ENCODE peak calls at places on chromosome 21, in ten cellular contexts. Y is dorsolateral prefrontal cortex, Q is left ventricle myocardium inferior, N is ovary, B is adrenal gland, D is fibroblast of lung, Z is BJ, W is HFF-Myc, O is AG10803, U is AG09309. X is an unnamed sample.

GRCh38 chr21:29187939-29188338 is 57.5 kb downstream of the MAP3K7CL start:
- DNase-seq in Q (no peak), B (peak; percentile 85), D (peak; percentile 96), U (peak; percentile 73), O (peak; percentile 92), Z (peak; percentile 72), W (peak; percentile 82), N (peak; percentile 40), Y (no peak), X (no peak)

GRCh38 chr21:31124005-31124404 is 85.7 kb upstream of the KRTAP19-8 start:
- DNase-seq in Z (no peak), Q (no peak), U (no peak), B (peak; percentile 33), O (no peak), W (no peak), N (no peak), Y (no peak), D (no peak), X (no peak)

GRCh38 chr21:42970946-42971653 is 3.3 kb upstream of the PKNOX1 start:
- DNase-seq in W (no peak), Y (no peak), B (no peak), D (no peak), O (no peak), U (no peak), Z (no peak), N (no peak), Q (no peak), X (no peak)

GRCh38 chr21:44510109-44510507 is 29.9 kb downstream of the KRTAP10-1 start:
- DNase-seq in N (no peak), O (no peak), Z (no peak), U (no peak), Q (no peak), W (no peak), D (no peak), Y (no peak), B (no peak), X (no peak)

GRCh38 chr21:29649370-29649963 is 290.3 kb downstream of the GRIK1 start:
- DNase-seq in N (no peak), Y (no peak), U (no peak), Q (no peak), W (no peak), B (no peak), Z (no peak), O (no peak), D (no peak), X (no peak)

GRCh38 chr21:28423521-28423920 is 569.2 kb downstream of the LTN1 start:
- DNase-seq in B (no peak), D (peak; percentile 48), Z (no peak), N (no peak), Y (no peak), Q (no peak), W (no peak), O (no peak), U (no peak), X (no peak)

GRCh38 chr21:39048064-39048463 is 135.2 kb downstream of the PSMG1 start:
- DNase-seq in Q (no peak), N (no peak), Y (no peak), U (no peak), B (no peak), W (no peak), Z (no peak), O (no peak), D (peak; percentile 66), X (no peak)

GRCh38 chr21:44413566-44414290 is 41.6 kb upstream of the LRRC3 start:
- DNase-seq in N (no peak), B (no peak), W (no peak), U (no peak), Z (no peak), O (no peak), Q (no peak), Y (peak; percentile 24), D (no peak), X (no peak)

GRCh38 chr21:41169701-41170100 is 1.7 kb downstream of the BACE2 start:
- DNase-seq in D (peak; percentile 41), Y (no peak), N (no peak), B (no peak), Z (no peak), W (no peak), U (no peak), O (no peak), Q (no peak), X (no peak)

GRCh38 chr21:41169258-41169576 is 1.3 kb downstream of the BACE2 start:
- DNase-seq in N (no peak), U (no peak), Z (no peak), D (no peak), W (no peak), Q (no peak), O (no peak), Y (no peak), B (no peak), X (no peak)

GRCh38 chr21:41167348-41168342 is at the start of gene BACE2:
- DNase-seq in U (peak; percentile 31), W (no peak), Q (peak; percentile 85), B (peak; percentile 79), D (peak; percentile 79), Y (peak; percentile 63), O (peak; percentile 79), N (peak; percentile 76), Z (no peak), X (no peak)

GRCh38 chr21:41166947-41167346 is 1.0 kb upstream of the BACE2 start:
- DNase-seq in Y (no peak), W (no peak), Z (no peak), O (no peak), B (peak; percentile 18), N (peak; percentile 47), D (no peak), U (no peak), Q (peak; percentile 37), X (no peak)

GRCh38 chr21:41168391-41169257 is 664 bp downstream of the BACE2 start:
- DNase-seq in W (no peak), U (no peak), D (peak; percentile 82), B (peak; percentile 62), Q (peak; percentile 42), N (peak; percentile 64), O (peak; percentile 66), Y (peak; percentile 63), Z (no peak), X (no peak)
- H3K4me3 ChIP-seq in W (peak overlapping the region; percentile 76), U (peak overlapping the region; percentile 80), D (peak overlapping the region; percentile 68), B (peak overlapping the region; percentile 54), Q (peak overlapping the region; percentile 87), N (peak overlapping the region; percentile 70), O (peak overlapping the region; percentile 70), Y (peak overlapping the region; percentile 63), Z (peak overlapping the region; percentile 69), X (no peak overlapping the region)

DNA sequence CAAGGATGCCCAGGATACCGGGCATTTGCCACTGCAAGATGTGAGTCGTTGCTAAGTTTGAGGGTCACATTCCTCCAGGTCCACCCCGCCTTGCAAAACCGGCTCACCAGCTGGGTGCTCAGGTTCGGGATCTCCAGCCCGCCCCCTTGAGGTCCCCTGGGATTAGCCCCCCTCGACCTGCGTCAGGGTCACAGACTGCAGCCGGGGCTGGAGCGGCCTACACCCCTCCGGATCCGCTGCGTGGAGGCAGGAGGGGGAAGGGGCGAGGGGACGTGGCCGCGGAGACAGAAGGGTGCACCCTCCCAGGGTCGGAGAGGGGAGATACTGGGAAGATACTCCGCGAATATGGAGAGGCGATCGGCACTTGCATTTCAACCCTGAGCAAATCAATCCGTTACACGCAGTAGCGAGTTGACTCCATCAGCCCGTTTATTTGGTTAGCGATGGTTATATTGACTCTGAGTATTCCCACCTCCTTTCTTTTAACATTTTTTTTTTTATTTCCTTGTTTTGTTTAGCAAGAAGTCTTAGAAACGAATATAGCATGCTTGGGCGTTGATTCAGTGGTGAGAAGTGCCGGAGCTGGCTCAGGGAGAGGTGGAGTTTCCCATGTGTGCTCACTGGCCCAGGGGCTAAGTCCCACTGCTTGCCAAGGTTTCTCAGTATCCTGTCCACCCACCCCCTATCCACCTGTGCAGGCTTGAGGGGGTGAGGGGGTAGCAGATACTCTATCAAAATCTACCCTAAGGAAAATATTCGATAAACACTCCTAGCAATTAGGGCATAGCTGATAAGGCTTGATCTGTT is 983 bp downstream of the IFNAR2 start:
- DNase-seq in W (no peak), D (peak; percentile 71), B (peak; percentile 35), Q (peak; percentile 63), Z (peak; percentile 12), N (peak; percentile 46), Y (peak; percentile 49), U (no peak), O (peak; percentile 61), X (no peak)
- TF ChIP-seq CTCF in W (peak; percentile 17), D (no peak), B (no peak), Q (no peak), Z (peak; percentile 32), N (no peak), Y (peak; percentile 21), U (no peak), O (peak; percentile 9), X (peak; percentile 22)

GRCh38 chr21:37593015-37593414 is 226.4 kb downstream of the DYRK1A start:
- DNase-seq in W (no peak), Y (no peak), Q (no peak), N (no peak), B (no peak), Z (no peak), O (no peak), U (no peak), D (no peak), X (no peak)

GRCh38 chr21:37595944-37596343 is 229.4 kb downstream of the DYRK1A start:
- DNase-seq in Q (no peak), B (no peak), W (no peak), U (no peak), O (no peak), D (no peak), Y (no peak), N (no peak), Z (no peak), X (no peak)

GRCh38 chr21:37592496-37592895 is 225.9 kb downstream of the DYRK1A start:
- DNase-seq in N (no peak), W (no peak), D (no peak), O (no peak), B (no peak), Q (no peak), Y (no peak), U (no peak), Z (no peak), X (no peak)

GRCh38 chr21:37593740-37594471 is 227.3 kb downstream of the DYRK1A start:
- DNase-seq in Y (no peak), B (no peak), O (no peak), Z (no peak), N (no peak), U (no peak), Q (no peak), D (no peak), W (no peak), X (no peak)

GRCh38 chr21:37594472-37594951 is 227.9 kb downstream of the DYRK1A start:
- DNase-seq in U (no peak), O (no peak), Z (no peak), Q (no peak), W (no peak), B (no peak), Y (no peak), N (no peak), D (no peak), X (no peak)
- H3K4me3 ChIP-seq in U (no peak overlapping the region), O (no peak overlapping the region), Z (no peak overlapping the region), Q (peak overlapping the region; percentile 43), W (no peak overlapping the region), B (no peak overlapping the region), Y (no peak overlapping the region), N (no peak overlapping the region), D (no peak overlapping the region), X (no peak overlapping the region)

GRCh38 chr21:45640888-45641479 is 2.5 kb upstream of the PCBP3 start:
- DNase-seq in U (no peak), Q (no peak), Z (no peak), O (peak; percentile 63), D (peak; percentile 22), Y (no peak), N (peak; percentile 35), B (peak; percentile 45), W (no peak), X (peak; percentile 47)
- TF ChIP-seq CTCF in U (peak; percentile 11), Q (no peak), Z (peak; percentile 30), O (peak; percentile 40), D (peak; percentile 32), Y (no peak), N (no peak), B (no peak), W (peak; percentile 12), X (peak; percentile 32)

X was measured in GM12864.